ENCODE peak calls at places on chromosome 3, in four cellular contexts. S is body of pancreas, C is neural progenitor cell, Y is breast epithelium. E is an unnamed sample.

GRCh38 chr3:36147934-36148333 is 232.4 kb upstream of the STAC start:
- DNase-seq in C (no peak), S (no peak), Y (no peak), E (no peak)

GRCh38 chr3:116226245-116226644 is 219.0 kb downstream of the LSAMP start:
- DNase-seq in S (no peak), Y (no peak), C (no peak), E (no peak)

GRCh38 chr3:152885066-152885465 is 50.1 kb downstream of the P2RY1 start:
- DNase-seq in Y (no peak), C (no peak), S (no peak), E (no peak)

GRCh38 chr3:112143251-112143650 is 10.2 kb upstream of the GCSAM start:
- DNase-seq in S (no peak), Y (no peak), C (no peak), E (no peak)

GRCh38 chr3:157204431-157204830 is 44.5 kb upstream of the CCNL1 start:
- DNase-seq in Y (no peak), S (no peak), C (peak; percentile 38), E (peak; percentile 74)

GRCh38 chr3:46990573-46991374 is 11.3 kb downstream of the NBEAL2 start:
- DNase-seq in C (no peak), Y (no peak), S (no peak), E (no peak)

GRCh38 chr3:159861369-159861987 is 127.2 kb upstream of the IL12A start:
- DNase-seq in C (peak; percentile 33), Y (no peak), S (no peak), E (no peak)

GRCh38 chr3:126433496-126434263 is 39.0 kb downstream of the CFAP100 start:
- DNase-seq in Y (peak; percentile 22), S (no peak), C (no peak), E (no peak)

GRCh38 chr3:173217127-173217526 is 76.1 kb upstream of the SPATA16 start:
- DNase-seq in C (no peak), Y (no peak), S (no peak), E (peak; percentile 6)

GRCh38 chr3:61563614-61564404 is 2.4 kb downstream of the PTPRG start:
- DNase-seq in S (peak; percentile 13), Y (no peak), C (peak; percentile 55), E (peak; percentile 3)

GRCh38 chr3:134708671-134709070 is 57.8 kb upstream of the KY start:
- DNase-seq in Y (no peak), S (no peak), C (no peak), E (no peak)

GRCh38 chr3:64203969-64204632 is 21.2 kb downstream of the PRICKLE2 start:
- DNase-seq in C (no peak), Y (no peak), S (no peak), E (no peak)

GRCh38 chr3:188956839-188957489 is 214.8 kb upstream of the TPRG1 start:
- DNase-seq in S (no peak), C (peak; percentile 81), Y (no peak), E (peak; percentile 71)

GRCh38 chr3:173371848-173372487 is 25.6 kb upstream of the NLGN1 start:
- DNase-seq in Y (no peak), C (peak; percentile 33), S (peak; percentile 31), E (peak; percentile 50)

GRCh38 chr3:127037423-127037841 is 54.5 kb downstream of the PLXNA1 start:
- DNase-seq in C (no peak), Y (no peak), S (no peak), E (no peak)

GRCh38 chr3:28349397-28350000 is 875 bp upstream of the AZI2 start:
- DNase-seq in C (no peak), S (no peak), Y (no peak), E (no peak)

DNA sequence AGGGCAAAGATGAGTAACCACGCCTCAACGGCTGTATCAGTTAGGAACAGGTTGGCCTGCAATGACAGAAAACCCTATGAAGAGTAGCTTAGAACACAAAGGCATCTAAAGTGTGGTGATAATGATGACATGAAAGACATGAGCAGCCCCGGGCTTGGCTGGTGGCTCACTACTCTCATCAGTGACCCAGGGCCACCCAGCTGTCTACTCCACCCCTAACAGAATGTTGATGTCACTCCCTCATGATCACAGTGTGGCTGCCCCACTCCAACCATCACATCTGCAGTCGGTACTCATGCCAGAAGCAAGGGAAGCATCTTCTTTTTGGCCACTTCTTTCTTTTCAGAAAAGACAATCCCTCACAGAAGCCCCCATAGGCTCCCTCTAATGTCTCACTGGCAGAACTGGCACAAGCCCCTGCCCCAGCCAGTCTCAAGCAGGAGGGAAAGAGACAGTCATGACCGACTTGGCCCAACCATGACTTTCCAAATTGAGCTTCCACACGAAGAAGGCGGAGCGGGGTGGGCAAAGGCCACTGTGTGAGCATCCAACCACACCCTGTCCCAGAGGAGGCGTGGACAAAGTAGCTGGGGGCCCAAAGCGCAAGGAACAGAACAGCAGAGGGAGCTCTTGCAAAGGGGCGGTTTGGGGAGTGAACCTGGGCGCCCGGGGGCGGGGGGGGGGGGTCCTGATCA is 72.0 kb upstream of the IQSEC1 start:
- DNase-seq in S (no peak), Y (no peak), C (no peak), E (no peak)
- H3K4me3 ChIP-seq in S (no peak overlapping the region), Y (no peak overlapping the region), C (no peak overlapping the region), E (no peak overlapping the region)

GRCh38 chr3:72262707-72263106 is 477.8 kb upstream of the PROK2 start:
- DNase-seq in S (no peak), C (no peak), Y (no peak), E (no peak)

GRCh38 chr3:72265250-72265649 is 480.3 kb upstream of the PROK2 start:
- DNase-seq in C (peak; percentile 46), S (no peak), Y (no peak), E (peak; percentile 47)

GRCh38 chr3:72261566-72262564 is 476.9 kb upstream of the PROK2 start:
- DNase-seq in C (no peak), Y (no peak), S (no peak), E (no peak)

GRCh38 chr3:72265661-72266370 is 480.9 kb upstream of the PROK2 start:
- DNase-seq in C (no peak), Y (no peak), S (no peak), E (no peak)

DNA sequence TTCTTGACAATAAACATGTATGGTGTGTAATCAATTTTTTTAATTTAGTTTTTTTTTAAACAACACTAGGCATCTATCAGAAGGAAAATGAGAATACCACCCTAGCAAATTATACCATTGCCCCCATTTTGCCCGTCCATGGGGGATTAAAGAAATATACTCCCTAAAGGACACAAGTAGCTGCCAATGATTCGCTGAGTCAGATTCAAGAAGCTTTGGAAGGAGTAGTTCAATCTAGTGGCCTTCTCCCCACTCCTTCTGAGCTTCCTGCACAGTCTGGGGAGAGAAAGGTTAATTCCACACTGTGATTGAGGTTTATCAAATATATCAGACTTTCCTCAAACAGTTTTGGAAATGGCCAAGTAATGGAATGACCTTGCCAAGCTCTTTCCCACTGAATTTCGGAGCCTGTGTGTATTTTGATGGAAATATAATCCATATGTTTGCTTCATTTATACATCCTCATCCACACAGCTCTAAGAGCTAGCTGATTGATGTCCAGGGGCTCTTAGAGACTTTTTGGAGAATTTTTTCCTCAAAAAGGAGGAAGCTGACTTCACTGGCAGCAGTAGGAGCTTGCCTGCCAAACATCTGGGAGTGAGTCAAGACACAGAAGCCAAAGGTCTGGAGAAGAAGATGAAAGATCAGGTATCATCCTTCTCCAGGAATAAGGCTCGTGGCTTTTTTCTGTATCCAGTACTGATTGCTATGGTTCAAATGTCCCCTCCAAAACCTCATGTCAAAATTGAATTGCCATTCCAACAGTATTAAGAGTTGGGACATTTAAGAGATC is 478.5 kb upstream of the PROK2 start:
- DNase-seq in S (no peak), Y (no peak), C (no peak), E (no peak)
- H3K4me3 ChIP-seq in S (no peak overlapping the region), Y (no peak overlapping the region), C (no peak overlapping the region), E (no peak overlapping the region)

GRCh38 chr3:187849255-187849654 is 104.0 kb upstream of the BCL6 start:
- DNase-seq in S (no peak), Y (no peak), C (no peak), E (no peak)
- H3K4me3 ChIP-seq in S (no peak overlapping the region), Y (no peak overlapping the region), C (no peak overlapping the region), E (no peak overlapping the region)

DNA sequence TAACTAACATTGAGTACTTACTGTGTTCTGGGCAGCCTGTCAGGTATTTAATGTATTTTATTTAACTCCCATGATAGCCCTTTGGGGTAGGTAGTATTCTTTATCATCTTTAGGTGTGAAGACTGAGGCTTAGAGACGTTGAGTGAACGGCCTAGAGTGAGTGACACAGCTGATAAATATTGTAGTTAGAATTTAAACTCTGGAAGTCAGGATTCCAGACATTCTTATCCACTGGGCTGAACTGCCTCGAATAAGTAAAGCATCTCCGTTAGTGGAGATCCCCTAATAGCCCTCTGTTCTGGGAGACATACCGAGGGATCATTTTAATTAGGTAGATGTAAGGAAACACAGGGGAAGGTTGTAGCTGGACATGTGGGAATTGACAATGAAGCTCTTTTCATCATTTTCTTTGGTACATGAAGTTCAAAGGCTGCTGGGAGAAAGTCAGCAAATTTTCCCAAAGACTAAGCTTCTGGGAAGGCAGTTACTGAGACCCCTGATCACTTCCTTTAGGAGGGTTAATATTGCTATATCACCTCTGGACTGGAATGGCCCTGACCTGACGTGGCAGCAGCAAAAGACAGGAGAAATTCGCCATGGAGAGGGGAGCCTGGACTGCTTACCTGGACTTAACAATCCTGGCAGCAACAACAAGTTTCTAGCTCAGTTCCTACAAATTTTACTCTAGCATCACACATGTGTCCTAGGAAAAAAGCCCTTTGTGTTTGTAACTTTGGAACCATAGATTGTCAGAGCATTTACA is 11.7 kb upstream of the PDCD6IP start:
- DNase-seq in S (no peak), C (no peak), Y (no peak), E (no peak)
- H3K4me3 ChIP-seq in S (no peak overlapping the region), C (peak overlapping the region; percentile 41), Y (no peak overlapping the region), E (peak overlapping the region; percentile 55)

DNA sequence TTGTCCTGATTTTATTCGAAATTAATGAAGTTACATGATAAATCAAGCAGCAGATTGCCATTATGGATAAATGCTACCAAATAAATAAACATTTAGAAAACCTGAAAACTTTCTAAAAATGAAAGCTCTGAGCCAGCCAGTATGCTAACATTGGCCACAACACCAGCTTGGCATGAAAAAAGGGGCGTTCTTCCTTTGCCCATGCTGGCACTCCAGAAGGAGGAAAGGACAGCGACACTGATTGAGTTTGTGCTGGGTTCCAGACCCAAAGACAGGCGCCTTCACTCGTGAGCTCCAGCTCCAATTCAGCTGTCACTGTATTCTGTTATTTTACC is 5.1 kb downstream of the STIMATE start:
- DNase-seq in S (no peak), Y (no peak), C (no peak), E (no peak)
- H3K4me3 ChIP-seq in S (no peak overlapping the region), Y (no peak overlapping the region), C (no peak overlapping the region), E (peak overlapping the region; percentile 28)

GRCh38 chr3:17979248-17979647 is 236.8 kb upstream of the TBC1D5 start:
- DNase-seq in S (no peak), C (peak; percentile 26), Y (no peak), E (peak; percentile 12)
- H3K4me3 ChIP-seq in S (no peak overlapping the region), C (no peak overlapping the region), Y (no peak overlapping the region), E (no peak overlapping the region)

GRCh38 chr3:141410861-141411771 is 42.8 kb downstream of the ZBTB38 start:
- DNase-seq in C (no peak), S (no peak), Y (no peak), E (no peak)

GRCh38 chr3:141413387-141414140 is 45.3 kb downstream of the ZBTB38 start:
- DNase-seq in C (no peak), S (no peak), Y (no peak), E (peak; percentile 73)

GRCh38 chr3:141414141-141414689 is 45.9 kb downstream of the ZBTB38 start:
- DNase-seq in S (peak; percentile 57), Y (no peak), C (no peak), E (peak; percentile 88)

GRCh38 chr3:141412087-141412935 is 44.0 kb downstream of the ZBTB38 start:
- DNase-seq in Y (peak; percentile 66), S (peak; percentile 61), C (peak; percentile 44), E (peak; percentile 91)

DNA sequence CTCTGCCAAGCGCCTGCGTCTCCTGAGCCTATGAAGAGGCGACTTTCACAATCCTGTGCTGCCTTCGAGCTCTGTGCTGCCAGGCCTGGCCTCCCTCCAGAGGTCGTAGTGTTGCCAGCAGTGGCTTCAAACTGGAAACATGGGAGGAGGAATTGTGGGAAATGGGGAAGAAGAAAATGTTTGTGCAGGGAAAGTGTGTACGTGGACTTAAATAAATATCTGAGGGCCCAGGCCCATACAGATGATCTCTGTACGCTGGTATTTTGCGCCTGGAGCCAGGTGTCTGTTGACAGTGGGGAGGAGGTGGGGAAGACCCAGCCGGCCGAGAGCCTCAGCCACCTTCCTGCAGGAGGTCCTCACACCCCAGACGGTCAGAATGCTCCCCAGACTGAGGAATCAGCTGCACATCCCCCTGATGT is 44.6 kb downstream of the ZBTB38 start:
- DNase-seq in Y (peak; percentile 84), S (peak; percentile 94), C (peak; percentile 60), E (peak; percentile 94)
- H3K4me3 ChIP-seq in Y (peak overlapping the region; percentile 21), S (no peak overlapping the region), C (no peak overlapping the region), E (peak overlapping the region; percentile 21)